ENCODE peak calls at places on chromosome 4, in four cellular contexts. I is cardiac muscle cell, U is pancreas, D is cardiac fibroblast. Q is an unnamed sample.

GRCh38 chr4:105399535-105400161 is 74.2 kb downstream of the PPA2 start:
- DNase-seq in I (no peak), U (no peak), D (peak; percentile 91), Q (no peak)

GRCh38 chr4:11549525-11549924 is 120.8 kb upstream of the HS3ST1 start:
- DNase-seq in I (no peak), U (no peak), D (no peak), Q (no peak)

GRCh38 chr4:54101190-54102041 is 1.5 kb downstream of the GSX2 start:
- DNase-seq in I (no peak), U (no peak), D (no peak), Q (no peak)

GRCh38 chr4:127045872-127046271 is 586.9 kb upstream of the INTU start:
- DNase-seq in I (no peak), U (no peak), D (peak; percentile 1), Q (no peak)

GRCh38 chr4:121191351-121191750 is 27.2 kb upstream of the TNIP3 start:
- DNase-seq in I (no peak), U (no peak), D (no peak), Q (no peak)

GRCh38 chr4:122810669-122811068 is 16.0 kb upstream of the FGF2 start:
- DNase-seq in I (no peak), U (no peak), D (peak; percentile 65), Q (no peak)

GRCh38 chr4:175511861-175512260 is 300.2 kb downstream of the GPM6A start:
- DNase-seq in I (no peak), U (no peak), D (peak; percentile 74), Q (no peak)

GRCh38 chr4:183722738-183723560 is 63.9 kb downstream of the TRAPPC11 start:
- DNase-seq in I (peak; percentile 67), U (peak; percentile 84), D (peak; percentile 17), Q (peak; percentile 90)

GRCh38 chr4:56958111-56958517 is 19.3 kb downstream of the NOA1 start:
- DNase-seq in I (no peak), U (peak; percentile 43), D (peak; percentile 99), Q (no peak)

GRCh38 chr4:10781805-10782204 is 97.2 kb upstream of the CLNK start:
- DNase-seq in I (no peak), U (no peak), D (no peak), Q (peak; percentile 47)

GRCh38 chr4:141652161-141652778 is 15.9 kb downstream of the IL15 start:
- DNase-seq in I (no peak), U (no peak), D (no peak), Q (no peak)

GRCh38 chr4:3429651-3430050 is 12.1 kb upstream of the HGFAC start:
- DNase-seq in I (no peak), U (no peak), D (no peak), Q (no peak)

GRCh38 chr4:79897174-79897573 is 175.9 kb downstream of the ANTXR2 start:
- DNase-seq in I (no peak), U (no peak), D (no peak), Q (no peak)

GRCh38 chr4:16794816-16795445 is 103.5 kb downstream of the LDB2 start:
- DNase-seq in I (peak; percentile 69), U (peak; percentile 19), D (peak; percentile 68), Q (peak; percentile 46)

GRCh38 chr4:183355405-183355804 is 33.2 kb upstream of the CLDN24 start:
- DNase-seq in I (no peak), U (no peak), D (peak; percentile 45), Q (no peak)

GRCh38 chr4:123248260-123248659 is 148.3 kb upstream of the SPRY1 start:
- DNase-seq in I (no peak), U (no peak), D (peak; percentile 47), Q (no peak)

GRCh38 chr4:31040106-31040505 is 319.9 kb downstream of the PCDH7 start:
- DNase-seq in I (no peak), U (no peak), D (no peak), Q (no peak)

GRCh38 chr4:122622400-122622799 is 1.5 kb upstream of the IL21 start:
- DNase-seq in I (no peak), U (no peak), D (no peak), Q (no peak)

GRCh38 chr4:183600189-183600685 is 58.7 kb downstream of the RWDD4 start:
- DNase-seq in I (no peak), U (no peak), D (peak; percentile 27), Q (peak; percentile 9)

GRCh38 chr4:173937871-173938270 is 345.6 kb downstream of the FBXO8 start:
- DNase-seq in I (no peak), U (no peak), D (peak; percentile 29), Q (no peak)

GRCh38 chr4:128394778-128395177 is 107.2 kb upstream of the PGRMC2 start:
- DNase-seq in I (no peak), U (no peak), D (no peak), Q (no peak)

GRCh38 chr4:73662709-73663546 is 42.7 kb upstream of the RASSF6 start:
- DNase-seq in I (no peak), U (no peak), D (peak; percentile 93), Q (peak; percentile 45)
- TF ChIP-seq CTCF in I (peak; percentile 51), U (peak; percentile 32), D (peak; percentile 45), Q (peak; percentile 29)

GRCh38 chr4:84298023-84298718 is 200.9 kb downstream of the NKX6-1 start:
- DNase-seq in I (no peak), U (no peak), D (no peak), Q (no peak)
- H3K4me3 ChIP-seq in I (no peak overlapping the region), U (no peak overlapping the region), D (no peak overlapping the region), Q (no peak overlapping the region)

GRCh38 chr4:99321241-99322191 is at the start of gene ADH1B:
- DNase-seq in I (no peak), U (no peak), D (no peak), Q (no peak)

GRCh38 chr4:99315839-99316238 is 5.4 kb downstream of the ADH1B start:
- DNase-seq in I (no peak), U (no peak), D (no peak), Q (no peak)

GRCh38 chr4:99317354-99317753 is 3.8 kb downstream of the ADH1B start:
- DNase-seq in I (no peak), U (no peak), D (no peak), Q (no peak)
- TF ChIP-seq CTCF in I (no peak), U (no peak), D (no peak), Q (no peak)

GRCh38 chr4:118322831-118323502 is 29.8 kb downstream of the PRSS12 start:
- DNase-seq in I (no peak), U (no peak), D (peak; percentile 10), Q (no peak)
- H3K4me3 ChIP-seq in I (no peak overlapping the region), U (no peak overlapping the region), D (no peak overlapping the region), Q (no peak overlapping the region)

GRCh38 chr4:119130365-119131065 is 5.1 kb upstream of the MYOZ2 start:
- DNase-seq in I (no peak), U (no peak), D (peak; percentile 48), Q (no peak)

GRCh38 chr4:119128125-119128524 is 7.5 kb upstream of the MYOZ2 start:
- DNase-seq in I (no peak), U (no peak), D (no peak), Q (no peak)

GRCh38 chr4:119135721-119136121 is at the start of gene MYOZ2:
- DNase-seq in I (peak; percentile 70), U (no peak), D (peak; percentile 46), Q (no peak)

GRCh38 chr4:119131160-119131559 is 4.5 kb upstream of the MYOZ2 start:
- DNase-seq in I (no peak), U (no peak), D (no peak), Q (no peak)

DNA sequence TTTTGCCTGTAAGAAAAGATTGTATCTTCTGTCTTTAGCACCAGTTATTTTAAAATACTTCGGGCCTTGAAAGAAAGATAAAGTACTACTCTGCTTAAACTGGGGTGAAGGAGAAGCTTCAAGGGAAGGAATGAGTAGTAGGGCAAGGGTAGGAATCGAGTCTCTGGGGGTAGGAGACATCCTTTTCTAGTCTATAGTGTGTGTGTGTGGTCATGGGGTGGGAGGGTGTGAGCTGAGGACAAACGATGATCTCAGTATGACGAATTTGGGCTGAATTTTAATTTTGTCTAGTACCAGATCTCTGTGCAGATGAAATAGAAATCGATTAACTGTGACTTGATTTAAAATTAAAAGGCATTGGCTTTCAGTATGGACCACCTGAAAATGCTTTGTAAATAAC is 3.3 kb upstream of the MYOZ2 start:
- DNase-seq in I (no peak), U (no peak), D (peak; percentile 71), Q (no peak)
- TF ChIP-seq CTCF in I (no peak), U (no peak), D (no peak), Q (no peak)

GRCh38 chr4:48127882-48128394 is 6.1 kb downstream of the TXK start:
- DNase-seq in I (peak; percentile 80), U (peak; percentile 47), D (peak; percentile 94), Q (peak; percentile 88)
- H3K4me3 ChIP-seq in I (no peak overlapping the region), U (peak overlapping the region; percentile 31), D (no peak overlapping the region), Q (no peak overlapping the region)

DNA sequence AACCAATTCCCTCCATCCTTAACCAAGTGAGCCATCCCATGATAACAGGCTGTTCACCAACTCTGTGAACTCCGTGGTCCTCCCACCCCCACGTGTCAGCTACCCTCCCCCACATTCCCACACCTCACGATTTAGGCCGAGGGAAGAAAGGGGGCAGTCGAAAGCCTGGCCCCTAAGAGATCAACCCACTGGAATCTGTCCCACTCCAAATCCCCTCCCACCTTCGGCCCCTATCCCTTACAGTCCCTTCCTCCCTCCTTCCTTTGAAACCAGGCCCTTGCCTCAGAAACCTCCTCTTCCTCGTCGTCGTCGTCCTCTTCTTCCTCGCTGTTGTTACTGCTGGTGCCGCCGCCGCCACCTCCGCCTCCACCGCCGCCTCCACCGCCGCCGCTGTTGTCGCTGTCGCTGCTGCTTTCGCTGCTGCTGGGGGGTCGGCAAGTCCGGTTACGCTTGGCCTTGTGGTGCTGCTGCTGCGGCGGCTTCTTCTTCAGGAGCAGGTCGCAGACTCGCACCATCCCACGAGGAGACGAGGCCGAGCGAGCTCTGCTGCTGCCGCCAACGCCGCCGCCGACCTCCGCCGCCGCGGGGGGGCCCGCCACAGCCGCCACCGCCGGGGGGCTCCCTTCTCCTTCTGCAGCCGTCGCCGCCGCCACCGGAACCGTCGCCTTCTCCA is 467 bp downstream of the ANKRD17 start:
- DNase-seq in I (peak; percentile 60), U (no peak), D (peak; percentile 27), Q (peak; percentile 71)
- TF ChIP-seq CTCF in I (peak; percentile 14), U (no peak), D (peak; percentile 0), Q (peak; percentile 21)

GRCh38 chr4:147674073-147674472 is 9.9 kb downstream of the PRMT9 start:
- DNase-seq in I (no peak), U (no peak), D (no peak), Q (no peak)

GRCh38 chr4:147678121-147678520 is 5.8 kb downstream of the PRMT9 start:
- DNase-seq in I (no peak), U (no peak), D (no peak), Q (no peak)

GRCh38 chr4:147678796-147679549 is 5.0 kb downstream of the PRMT9 start:
- DNase-seq in I (peak; percentile 7), U (no peak), D (no peak), Q (peak; percentile 50)

GRCh38 chr4:147674496-147674895 is 9.5 kb downstream of the PRMT9 start:
- DNase-seq in I (no peak), U (no peak), D (no peak), Q (no peak)
- H3K4me3 ChIP-seq in I (no peak overlapping the region), U (no peak overlapping the region), D (no peak overlapping the region), Q (no peak overlapping the region)

DNA sequence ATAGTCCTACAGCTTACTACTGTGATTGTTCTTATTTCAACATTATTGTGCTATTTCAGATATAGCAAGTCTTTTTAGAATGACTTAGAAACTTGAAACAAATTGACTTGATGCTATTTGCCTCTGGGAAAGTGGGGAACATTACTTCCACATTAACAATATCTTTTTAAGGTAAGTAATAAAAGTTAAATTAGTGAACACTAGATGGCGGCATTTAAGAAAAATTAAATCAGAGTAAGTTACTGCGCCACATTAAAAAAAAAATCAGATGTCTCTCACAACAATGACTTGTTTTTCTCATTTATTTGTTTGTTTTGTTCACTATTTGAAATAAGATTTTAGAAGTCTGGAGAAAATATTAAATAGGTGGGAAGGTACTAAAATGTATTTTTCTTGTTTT is 1026.9 kb upstream of the SLIT2 start:
- DNase-seq in I (peak; percentile 52), U (no peak), D (peak; percentile 66), Q (no peak)
- TF ChIP-seq CTCF in I (peak; percentile 25), U (peak; percentile 15), D (no peak), Q (peak; percentile 4)

Q was measured in GM12865.